ENCODE peak calls at places on chromosome 21, in six cellular contexts. One of them, this sample, is unnamed.

GRCh38 chr21:32099812-32100416 is 178.9 kb downstream of the MIS18A start:
- DNase-seq in IMR-90: peak; percentile 24
- DNase-seq in heart right ventricle: no peak
- DNase-seq in CD4-positive, CD25-positive, alpha-beta regulatory T cell: no peak
- DNase-seq in RWPE1: no peak
- DNase-seq in cortex of kidney: no peak
- DNase-seq in this sample: no peak

GRCh38 chr21:39630827-39631226 is 18.1 kb downstream of the B3GALT5 start:
- DNase-seq in IMR-90: peak; percentile 3
- DNase-seq in heart right ventricle: no peak
- DNase-seq in CD4-positive, CD25-positive, alpha-beta regulatory T cell: no peak
- DNase-seq in RWPE1: no peak
- DNase-seq in cortex of kidney: no peak
- DNase-seq in this sample: no peak

GRCh38 chr21:45833437-45833836 is 148.1 kb upstream of the COL6A1 start:
- DNase-seq in IMR-90: no peak
- DNase-seq in heart right ventricle: peak; percentile 49
- DNase-seq in CD4-positive, CD25-positive, alpha-beta regulatory T cell: no peak
- DNase-seq in RWPE1: no peak
- DNase-seq in cortex of kidney: no peak
- DNase-seq in this sample: no peak

GRCh38 chr21:33988237-33988835 is 72.7 kb upstream of the ATP5PO start:
- DNase-seq in IMR-90: no peak
- DNase-seq in heart right ventricle: no peak
- DNase-seq in CD4-positive, CD25-positive, alpha-beta regulatory T cell: no peak
- DNase-seq in RWPE1: no peak
- DNase-seq in cortex of kidney: no peak
- DNase-seq in this sample: no peak

GRCh38 chr21:41947596-41948403 is 6.0 kb downstream of the C2CD2 start:
- DNase-seq in IMR-90: peak; percentile 43
- DNase-seq in heart right ventricle: no peak
- DNase-seq in CD4-positive, CD25-positive, alpha-beta regulatory T cell: no peak
- DNase-seq in RWPE1: no peak
- DNase-seq in cortex of kidney: no peak
- DNase-seq in this sample: no peak

GRCh38 chr21:43797925-43798715 is 8.7 kb downstream of the RRP1 start:
- DNase-seq in IMR-90: no peak
- DNase-seq in heart right ventricle: no peak
- DNase-seq in CD4-positive, CD25-positive, alpha-beta regulatory T cell: no peak
- DNase-seq in RWPE1: no peak
- DNase-seq in cortex of kidney: no peak
- DNase-seq in this sample: no peak

GRCh38 chr21:17613242-17613676 is 558 bp upstream of the BTG3 start:
- DNase-seq in IMR-90: no peak
- DNase-seq in heart right ventricle: no peak
- DNase-seq in CD4-positive, CD25-positive, alpha-beta regulatory T cell: peak; percentile 8
- DNase-seq in RWPE1: no peak
- DNase-seq in cortex of kidney: no peak
- DNase-seq in this sample: no peak

GRCh38 chr21:35743571-35743970 is 316.8 kb downstream of the SETD4 start:
- DNase-seq in IMR-90: peak; percentile 51
- DNase-seq in heart right ventricle: no peak
- DNase-seq in CD4-positive, CD25-positive, alpha-beta regulatory T cell: no peak
- DNase-seq in RWPE1: peak; percentile 20
- DNase-seq in cortex of kidney: no peak
- DNase-seq in this sample: no peak

GRCh38 chr21:44742418-44743153 is 31.2 kb upstream of the TSPEAR start:
- DNase-seq in IMR-90: peak; percentile 4
- DNase-seq in heart right ventricle: no peak
- DNase-seq in CD4-positive, CD25-positive, alpha-beta regulatory T cell: peak; percentile 24
- DNase-seq in RWPE1: no peak
- DNase-seq in cortex of kidney: no peak
- DNase-seq in this sample: no peak

GRCh38 chr21:45562965-45563364 is 20.7 kb upstream of the SLC19A1 start:
- DNase-seq in IMR-90: peak; percentile 25
- DNase-seq in heart right ventricle: no peak
- DNase-seq in CD4-positive, CD25-positive, alpha-beta regulatory T cell: no peak
- DNase-seq in RWPE1: no peak
- DNase-seq in cortex of kidney: no peak
- DNase-seq in this sample: no peak

GRCh38 chr21:46498335-46499050 is 39.8 kb downstream of the DIP2A start:
- DNase-seq in IMR-90: peak; percentile 45
- DNase-seq in heart right ventricle: no peak
- DNase-seq in CD4-positive, CD25-positive, alpha-beta regulatory T cell: no peak
- DNase-seq in RWPE1: no peak
- DNase-seq in cortex of kidney: no peak
- DNase-seq in this sample: no peak

GRCh38 chr21:41695513-41695912 is 71.3 kb downstream of the RIPK4 start:
- DNase-seq in IMR-90: no peak
- DNase-seq in heart right ventricle: no peak
- DNase-seq in CD4-positive, CD25-positive, alpha-beta regulatory T cell: no peak
- DNase-seq in RWPE1: no peak
- DNase-seq in cortex of kidney: no peak
- DNase-seq in this sample: no peak

GRCh38 chr21:36792505-36792967 is 93.6 kb downstream of the SIM2 start:
- DNase-seq in IMR-90: peak; percentile 54
- DNase-seq in heart right ventricle: no peak
- DNase-seq in CD4-positive, CD25-positive, alpha-beta regulatory T cell: no peak
- DNase-seq in RWPE1: peak; percentile 74
- DNase-seq in cortex of kidney: no peak
- DNase-seq in this sample: peak; percentile 42

GRCh38 chr21:28089599-28090421 is 902.9 kb downstream of the LTN1 start:
- DNase-seq in IMR-90: no peak
- DNase-seq in heart right ventricle: no peak
- DNase-seq in CD4-positive, CD25-positive, alpha-beta regulatory T cell: no peak
- DNase-seq in RWPE1: no peak
- DNase-seq in cortex of kidney: no peak
- DNase-seq in this sample: no peak

GRCh38 chr21:29499734-29500343 is 201.1 kb downstream of the BACH1 start:
- DNase-seq in IMR-90: no peak
- DNase-seq in heart right ventricle: no peak
- DNase-seq in CD4-positive, CD25-positive, alpha-beta regulatory T cell: no peak
- DNase-seq in RWPE1: peak; percentile 46
- DNase-seq in cortex of kidney: no peak
- DNase-seq in this sample: peak; percentile 28

GRCh38 chr21:42499430-42500106 is 3.5 kb upstream of the RSPH1 start:
- DNase-seq in IMR-90: no peak
- DNase-seq in heart right ventricle: no peak
- DNase-seq in CD4-positive, CD25-positive, alpha-beta regulatory T cell: no peak
- DNase-seq in RWPE1: no peak
- DNase-seq in cortex of kidney: no peak
- DNase-seq in this sample: no peak

GRCh38 chr21:41589131-41589530 is 81.2 kb upstream of the TMPRSS2 start:
- DNase-seq in IMR-90: no peak
- DNase-seq in heart right ventricle: no peak
- DNase-seq in CD4-positive, CD25-positive, alpha-beta regulatory T cell: no peak
- DNase-seq in RWPE1: no peak
- DNase-seq in cortex of kidney: no peak
- DNase-seq in this sample: no peak

GRCh38 chr21:46213620-46214286 is 14.8 kb downstream of the LSS start:
- DNase-seq in IMR-90: no peak
- DNase-seq in heart right ventricle: no peak
- DNase-seq in CD4-positive, CD25-positive, alpha-beta regulatory T cell: no peak
- DNase-seq in RWPE1: no peak
- DNase-seq in cortex of kidney: no peak
- DNase-seq in this sample: no peak

GRCh38 chr21:15520811-15521643 is 208.8 kb upstream of the USP25 start:
- DNase-seq in IMR-90: peak; percentile 0
- DNase-seq in heart right ventricle: no peak
- DNase-seq in CD4-positive, CD25-positive, alpha-beta regulatory T cell: no peak
- DNase-seq in RWPE1: peak; percentile 4
- DNase-seq in cortex of kidney: no peak
- DNase-seq in this sample: no peak

GRCh38 chr21:46253610-46254124 is 25.1 kb upstream of the LSS start:
- DNase-seq in IMR-90: peak; percentile 24
- DNase-seq in heart right ventricle: no peak
- DNase-seq in CD4-positive, CD25-positive, alpha-beta regulatory T cell: peak; percentile 58
- DNase-seq in RWPE1: no peak
- DNase-seq in cortex of kidney: no peak
- DNase-seq in this sample: no peak

GRCh38 chr21:44700101-44701022 is 3.4 kb downstream of the KRTAP10-12 start:
- DNase-seq in IMR-90: no peak
- DNase-seq in heart right ventricle: no peak
- DNase-seq in CD4-positive, CD25-positive, alpha-beta regulatory T cell: no peak
- DNase-seq in RWPE1: no peak
- DNase-seq in cortex of kidney: no peak
- DNase-seq in this sample: no peak

GRCh38 chr21:46635324-46636180 is at the start of gene PRMT2:
- DNase-seq in IMR-90: peak; percentile 96
- DNase-seq in heart right ventricle: peak; percentile 97
- DNase-seq in CD4-positive, CD25-positive, alpha-beta regulatory T cell: peak; percentile 98
- DNase-seq in RWPE1: peak; percentile 100
- DNase-seq in cortex of kidney: peak; percentile 94
- DNase-seq in this sample: peak; percentile 78

GRCh38 chr21:17406202-17406601 is 106.6 kb upstream of the CXADR start:
- DNase-seq in IMR-90: no peak
- DNase-seq in heart right ventricle: no peak
- DNase-seq in CD4-positive, CD25-positive, alpha-beta regulatory T cell: no peak
- DNase-seq in RWPE1: no peak
- DNase-seq in cortex of kidney: no peak
- DNase-seq in this sample: no peak

GRCh38 chr21:15121655-15122120 is 56.9 kb upstream of the NRIP1 start:
- DNase-seq in IMR-90: peak; percentile 47
- DNase-seq in heart right ventricle: peak; percentile 19
- DNase-seq in CD4-positive, CD25-positive, alpha-beta regulatory T cell: no peak
- DNase-seq in RWPE1: no peak
- DNase-seq in cortex of kidney: no peak
- DNase-seq in this sample: no peak